ENCODE peak calls at places on chromosomes 7 and 10, in nine cellular contexts. K is choroid plexus epithelial cell, B is HFF-Myc, W is brain microvascular endothelial cell, A is spleen, E is right lobe of liver, O is OCI-LY7, U is heart right ventricle, I is fibroblast of lung. V is an unnamed sample.

GRCh38 chr10:92110039-92110794 is 180.7 kb downstream of the CPEB3 start:
- DNase-seq in W (peak; percentile 46), B (no peak), A (no peak), I (peak; percentile 51), K (peak; percentile 60), O (no peak), E (no peak), U (no peak), V (peak; percentile 40)

GRCh38 chr10:113087082-113088029 is 137.3 kb downstream of the TCF7L2 start:
- DNase-seq in I (peak; percentile 99), A (no peak), B (peak; percentile 98), U (no peak), W (peak; percentile 99), K (peak; percentile 100), O (no peak), E (no peak), V (peak; percentile 100)

GRCh38 chr10:58706836-58707235 is 194.2 kb downstream of the BICC1 start:
- DNase-seq in O (no peak), W (no peak), I (no peak), U (no peak), E (no peak), A (no peak), K (no peak), B (no peak), V (no peak)

GRCh38 chr7:119802147-119802546 is 470.8 kb upstream of the KCND2 start:
- DNase-seq in U (no peak), E (no peak), B (no peak), A (no peak), O (no peak), I (no peak), W (no peak), K (no peak), V (no peak)

GRCh38 chr10:60524541-60524940 is 134.9 kb upstream of the ANK3 start:
- DNase-seq in K (peak; percentile 92), O (no peak), B (peak; percentile 48), E (no peak), W (peak; percentile 88), A (no peak), I (peak; percentile 62), U (no peak), V (peak; percentile 83)

GRCh38 chr7:192701-193536 is 548 bp downstream of the FAM20C start:
- DNase-seq in O (no peak), B (no peak), U (peak; percentile 47), A (no peak), I (no peak), E (peak; percentile 73), K (peak; percentile 43), W (no peak), V (peak; percentile 33)

GRCh38 chr10:34236927-34237326 is 578.2 kb downstream of the PARD3 start:
- DNase-seq in O (no peak), B (peak; percentile 55), K (peak; percentile 60), E (no peak), A (no peak), W (no peak), I (peak; percentile 53), U (no peak), V (no peak)

GRCh38 chr7:143380646-143381426 is at the start of gene ZYX:
- DNase-seq in O (peak; percentile 50), B (no peak), U (peak; percentile 97), I (peak; percentile 96), K (peak; percentile 98), W (peak; percentile 97), E (peak; percentile 98), A (peak; percentile 97), V (peak; percentile 98)

GRCh38 chr10:107502263-107502979 is 337.9 kb upstream of the SORCS1 start:
- DNase-seq in U (no peak), W (no peak), E (no peak), I (no peak), K (no peak), O (no peak), A (no peak), B (no peak), V (no peak)

GRCh38 chr10:47330804-47331203 is 8.6 kb downstream of the GDF2 start:
- DNase-seq in A (no peak), K (no peak), E (peak; percentile 88), W (no peak), O (no peak), B (no peak), I (no peak), U (no peak), V (no peak)
- H3K4me3 ChIP-seq in A (no peak overlapping the region), K (no peak overlapping the region), E (no peak overlapping the region), W (no peak overlapping the region), O (no peak overlapping the region), B (no peak overlapping the region), I (no peak overlapping the region), U (no peak overlapping the region), V (no peak overlapping the region)

DNA sequence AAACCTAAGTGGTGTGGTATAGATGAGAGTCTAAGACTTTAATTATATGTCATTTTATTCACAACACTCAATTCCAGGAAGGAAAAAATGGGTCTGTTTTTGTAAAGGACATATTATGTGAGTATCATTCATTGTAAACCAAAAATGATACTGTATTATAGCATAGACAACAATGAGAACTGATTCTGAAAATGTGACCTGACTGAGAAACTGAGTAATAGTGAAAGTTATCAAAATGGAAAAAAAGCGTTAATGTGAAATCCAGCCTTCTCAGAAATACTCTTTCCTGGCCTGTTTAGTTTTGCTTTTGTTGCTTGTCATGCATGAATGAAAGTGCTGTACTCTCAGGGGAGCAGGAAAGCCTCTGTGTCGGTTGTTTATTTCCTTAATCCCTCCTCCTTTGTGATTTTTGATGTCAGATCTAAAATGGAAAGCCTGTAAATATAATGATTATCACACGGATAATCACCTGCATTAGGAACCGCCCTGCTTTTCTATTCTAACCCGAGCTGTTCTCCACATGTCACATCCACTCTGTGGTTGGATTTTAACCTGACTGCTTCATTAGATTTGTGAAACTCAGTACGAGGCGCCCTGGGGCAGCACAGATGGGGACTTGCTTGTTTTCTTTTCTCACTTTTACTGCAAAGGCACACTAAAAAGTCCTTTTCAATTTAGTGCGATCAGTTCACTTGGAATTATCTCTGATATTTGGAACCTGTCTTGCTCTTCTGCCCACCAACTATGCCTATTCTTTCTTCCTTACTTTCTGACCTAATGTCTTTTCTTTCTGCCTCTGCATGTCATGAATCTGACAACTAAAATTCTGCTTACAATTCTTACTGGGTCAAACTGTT is 240.9 kb upstream of the KAT6B start:
- DNase-seq in I (peak; percentile 22), O (peak; percentile 49), K (peak; percentile 29), B (no peak), A (no peak), U (no peak), W (no peak), E (peak; percentile 55), V (peak; percentile 33)
- H3K4me3 ChIP-seq in I (no peak overlapping the region), O (peak overlapping the region; percentile 54), K (no peak overlapping the region), B (no peak overlapping the region), A (peak overlapping the region; percentile 20), U (peak overlapping the region; percentile 40), W (no peak overlapping the region), E (no peak overlapping the region), V (no peak overlapping the region)

GRCh38 chr10:17385066-17385465 is 69.3 kb downstream of the ST8SIA6 start:
- DNase-seq in I (no peak), U (no peak), O (no peak), A (no peak), W (no peak), K (no peak), E (no peak), B (no peak), V (no peak)
- H3K4me3 ChIP-seq in I (no peak overlapping the region), U (no peak overlapping the region), O (no peak overlapping the region), A (no peak overlapping the region), W (no peak overlapping the region), K (no peak overlapping the region), E (no peak overlapping the region), B (no peak overlapping the region), V (no peak overlapping the region)

GRCh38 chr7:2922271-2922691 is 78.2 kb upstream of the GNA12 start:
- DNase-seq in E (no peak), W (no peak), O (no peak), B (no peak), A (peak; percentile 71), K (no peak), I (no peak), U (no peak), V (no peak)
- H3K4me3 ChIP-seq in E (no peak overlapping the region), W (no peak overlapping the region), O (no peak overlapping the region), B (no peak overlapping the region), A (no peak overlapping the region), K (no peak overlapping the region), I (no peak overlapping the region), U (no peak overlapping the region), V (no peak overlapping the region)

GRCh38 chr10:4074559-4075407 is 289.8 kb upstream of the KLF6 start:
- DNase-seq in K (peak; percentile 54), A (no peak), E (no peak), O (no peak), B (no peak), W (peak; percentile 63), U (peak; percentile 24), I (no peak), V (peak; percentile 46)
- H3K4me3 ChIP-seq in K (no peak overlapping the region), A (no peak overlapping the region), E (no peak overlapping the region), O (no peak overlapping the region), B (no peak overlapping the region), W (no peak overlapping the region), U (no peak overlapping the region), I (no peak overlapping the region), V (no peak overlapping the region)

GRCh38 chr7:42227523-42227922 is 9.5 kb downstream of the GLI3 start:
- DNase-seq in I (no peak), U (no peak), O (no peak), W (no peak), E (no peak), K (no peak), A (no peak), B (no peak), V (no peak)

GRCh38 chr7:42226354-42226941 is 10.6 kb downstream of the GLI3 start:
- DNase-seq in A (no peak), B (no peak), I (peak; percentile 52), U (no peak), W (no peak), E (no peak), K (no peak), O (no peak), V (peak; percentile 21)

GRCh38 chr7:42224391-42225003 is 12.5 kb downstream of the GLI3 start:
- DNase-seq in E (no peak), I (no peak), K (no peak), A (no peak), W (no peak), B (no peak), O (no peak), U (no peak), V (no peak)

GRCh38 chr7:42231043-42231442 is 6.0 kb downstream of the GLI3 start:
- DNase-seq in U (no peak), W (no peak), E (no peak), A (no peak), O (no peak), B (no peak), I (no peak), K (no peak), V (no peak)

DNA sequence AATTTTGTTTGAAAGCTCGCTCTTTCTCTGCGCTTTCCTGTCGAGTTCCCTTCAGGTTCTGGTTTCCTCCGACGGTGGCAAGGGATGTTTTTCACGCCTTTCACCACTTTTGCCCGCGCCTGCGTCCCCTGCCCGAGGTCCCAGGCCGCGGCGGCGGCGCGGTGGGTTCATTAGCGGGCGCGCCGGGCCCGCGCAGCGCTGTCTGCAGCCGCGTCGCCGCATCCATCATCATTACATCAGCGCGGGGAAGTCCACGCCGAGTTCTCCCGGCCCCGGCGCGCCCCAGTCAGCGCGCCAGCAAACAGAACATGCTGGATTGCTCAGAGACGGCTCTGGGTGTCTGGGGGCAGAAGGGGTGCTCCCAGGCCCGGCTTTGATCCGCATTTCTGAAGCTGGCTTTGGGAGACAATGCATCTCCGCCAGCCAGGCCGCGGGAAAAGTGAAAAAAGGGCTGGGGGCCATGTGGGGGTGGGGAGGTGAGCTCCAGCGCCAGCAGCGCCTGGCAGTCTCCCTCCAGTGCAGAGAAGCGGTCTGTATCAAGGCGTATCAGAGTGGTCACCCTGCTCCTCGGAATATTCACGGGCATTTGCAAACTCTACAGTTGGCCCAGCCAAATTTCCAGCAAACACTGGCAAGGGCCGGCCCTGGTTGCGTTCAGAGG is 8.9 kb downstream of the GLI3 start:
- DNase-seq in W (peak; percentile 15), O (no peak), A (no peak), K (peak; percentile 57), B (no peak), U (peak; percentile 20), I (peak; percentile 57), E (no peak), V (peak; percentile 41)
- H3K4me3 ChIP-seq in W (peak overlapping the region; percentile 45), O (no peak overlapping the region), A (peak overlapping the region; percentile 24), K (peak overlapping the region; percentile 50), B (no peak overlapping the region), U (peak overlapping the region; percentile 50), I (peak overlapping the region; percentile 13), E (peak overlapping the region; percentile 6), V (peak overlapping the region; percentile 25)

V was measured in cardiac fibroblast.